ENCODE peak calls at places on chromosomes 11 and 22, in four cellular contexts. P is CD8-positive, alpha-beta memory T cell; H is sigmoid colon; X is CD8-positive, alpha-beta T cell. W is an unnamed sample.

GRCh38 chr22:41564563-41564962 is 3.8 kb downstream of the CSDC2 start:
- DNase-seq in P (no peak), H (no peak), X (no peak), W (no peak)

GRCh38 chr11:35814026-35814425 is 129.8 kb upstream of the LDLRAD3 start:
- DNase-seq in P (no peak), H (no peak), X (no peak), W (peak; percentile 37)

GRCh38 chr22:37068859-37069258 is 17.3 kb downstream of the KCTD17 start:
- DNase-seq in P (no peak), H (no peak), X (no peak), W (no peak)

GRCh38 chr22:21688706-21689381 is 23.0 kb downstream of the PPIL2 start:
- DNase-seq in P (no peak), H (no peak), X (no peak), W (no peak)

GRCh38 chr22:37184380-37184755 is 3.7 kb downstream of the C1QTNF6 start:
- DNase-seq in P (no peak), H (no peak), X (no peak), W (no peak)

GRCh38 chr11:76752321-76753175 is 30.6 kb upstream of the TSKU start:
- DNase-seq in P (no peak), H (peak; percentile 92), X (no peak), W (no peak)

GRCh38 chr11:58999291-58999680 is 60.0 kb downstream of the GLYATL1 start:
- DNase-seq in P (no peak), H (no peak), X (no peak), W (no peak)

GRCh38 chr11:68374531-68374930 is 62.1 kb downstream of the LRP5 start:
- DNase-seq in P (no peak), H (no peak), X (no peak), W (no peak)

GRCh38 chr22:25402501-25403283 is 161.8 kb upstream of the GRK3 start:
- DNase-seq in P (no peak), H (peak; percentile 70), X (no peak), W (no peak)

GRCh38 chr11:86175585-86175984 is 69.0 kb upstream of the EED start:
- DNase-seq in P (no peak), H (no peak), X (no peak), W (no peak)

GRCh38 chr11:86171627-86172026 is 72.9 kb upstream of the EED start:
- DNase-seq in P (no peak), H (no peak), X (no peak), W (no peak)

GRCh38 chr11:86176165-86176884 is 68.2 kb upstream of the EED start:
- DNase-seq in P (no peak), H (no peak), X (no peak), W (no peak)

GRCh38 chr11:86172894-86173293 is 71.7 kb upstream of the EED start:
- DNase-seq in P (no peak), H (no peak), X (no peak), W (no peak)

GRCh38 chr11:86174101-86175046 is 70.2 kb upstream of the EED start:
- DNase-seq in P (no peak), H (peak; percentile 74), X (no peak), W (peak; percentile 69)
- H3K27ac ChIP-seq in P (peak overlapping the region; percentile 51), H (peak overlapping the region; percentile 77), X (no peak overlapping the region), W (peak overlapping the region; percentile 92)

GRCh38 chr11:110095554-110095953 is 2.4 kb downstream of the ZC3H12C start:
- DNase-seq in P (no peak), H (no peak), X (no peak), W (no peak)

GRCh38 chr11:110092577-110093406 is at the start of gene ZC3H12C:
- DNase-seq in P (no peak), H (peak; percentile 95), X (no peak), W (peak; percentile 68)

GRCh38 chr11:110093407-110094297 is 460 bp downstream of the ZC3H12C start:
- DNase-seq in P (no peak), H (peak; percentile 81), X (no peak), W (no peak)

GRCh38 chr11:110096369-110096976 is 3.3 kb downstream of the ZC3H12C start:
- DNase-seq in P (no peak), H (no peak), X (no peak), W (no peak)

DNA sequence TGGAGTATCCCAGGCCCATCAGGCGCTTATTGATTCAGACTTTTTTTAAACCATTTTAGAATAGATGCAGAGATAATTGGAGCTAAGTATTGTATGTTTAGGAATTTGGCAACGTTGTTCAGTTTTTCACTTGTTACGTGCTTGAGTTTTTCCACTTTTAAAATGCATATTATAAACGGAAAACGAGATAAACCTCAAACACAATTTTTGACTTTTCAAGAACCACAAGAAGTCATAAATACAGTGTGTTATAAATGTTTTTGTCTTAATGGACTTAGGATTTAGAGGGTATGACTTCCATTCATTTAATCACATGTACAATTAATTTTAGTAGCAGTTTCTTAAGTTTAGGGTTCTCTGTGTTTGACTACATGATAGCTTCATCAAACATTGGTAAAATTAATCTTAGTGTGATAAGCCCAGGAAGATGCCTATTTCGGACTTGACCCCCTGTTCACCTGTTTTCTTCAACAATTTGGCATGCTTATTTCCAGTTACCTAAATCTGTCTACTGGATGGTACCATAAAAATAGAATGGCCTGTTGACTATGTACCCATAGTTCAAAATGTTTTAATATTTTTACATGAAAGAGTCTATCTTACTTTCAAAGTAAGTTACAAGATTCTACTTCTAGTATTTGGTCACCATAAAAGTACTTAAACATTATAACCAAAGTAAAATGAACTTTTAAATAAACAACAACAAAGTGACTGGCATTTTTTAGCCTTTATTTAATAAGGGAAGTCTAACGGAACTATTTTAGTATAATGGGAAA is 1.3 kb downstream of the ZC3H12C start:
- DNase-seq in P (no peak), H (no peak), X (no peak), W (no peak)
- H3K27ac ChIP-seq in P (no peak overlapping the region), H (peak overlapping the region; percentile 97), X (no peak overlapping the region), W (peak overlapping the region; percentile 76)

GRCh38 chr11:70132641-70133040 is 54.5 kb downstream of the ANO1 start:
- DNase-seq in P (no peak), H (no peak), X (no peak), W (no peak)

GRCh38 chr11:70133771-70134170 is 55.7 kb downstream of the ANO1 start:
- DNase-seq in P (no peak), H (no peak), X (no peak), W (no peak)

GRCh38 chr11:70137383-70137782 is 59.3 kb downstream of the ANO1 start:
- DNase-seq in P (no peak), H (no peak), X (no peak), W (no peak)

GRCh38 chr11:70134490-70134889 is 56.4 kb downstream of the ANO1 start:
- DNase-seq in P (no peak), H (no peak), X (no peak), W (no peak)

DNA sequence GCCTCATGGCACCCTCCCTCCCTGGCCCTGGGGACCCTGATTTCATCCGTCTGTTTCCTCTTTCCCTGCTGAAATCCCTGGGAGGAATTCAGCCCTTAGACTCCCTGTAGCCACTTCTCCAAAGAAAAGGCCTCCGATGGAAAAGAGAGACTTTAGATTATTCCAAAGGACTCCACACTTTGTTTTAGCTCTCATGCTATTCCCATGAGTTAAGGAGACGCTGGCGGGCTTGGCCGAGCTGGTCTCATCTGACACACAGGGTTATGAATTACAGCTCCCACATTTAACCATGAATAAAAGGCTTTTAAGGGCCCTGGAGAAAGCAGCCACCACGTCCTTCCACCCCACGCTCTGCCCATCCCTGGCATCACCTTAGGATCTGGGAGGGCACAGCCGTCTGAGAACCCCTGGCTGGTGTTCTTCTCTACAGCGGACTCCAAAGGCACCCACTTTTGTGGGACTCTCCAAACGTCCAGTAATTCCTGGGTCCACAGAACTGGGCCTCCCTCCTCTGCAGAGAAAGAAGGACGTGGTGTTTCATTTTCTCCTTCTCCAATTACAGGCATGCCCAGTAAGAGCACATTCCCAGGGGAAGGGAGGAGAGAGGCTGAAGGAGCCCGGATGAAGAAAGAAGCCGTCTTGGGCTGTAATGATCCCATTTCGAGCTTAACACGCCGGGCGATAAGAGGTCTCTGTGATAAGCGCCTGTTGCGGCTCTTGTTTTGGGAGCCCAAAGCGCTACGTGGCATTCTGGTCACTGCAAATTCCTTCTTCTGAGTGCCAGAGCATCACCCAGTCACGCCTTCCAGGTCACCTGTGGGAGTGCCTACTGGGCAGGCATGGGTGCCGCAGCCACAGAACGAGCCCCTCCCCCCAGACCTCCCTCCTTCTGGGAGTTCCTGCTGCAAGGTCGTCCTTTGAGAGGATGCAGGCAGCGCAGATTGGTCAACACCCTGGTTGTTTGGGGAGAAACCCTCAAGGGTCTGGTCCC is 57.3 kb downstream of the ANO1 start:
- DNase-seq in P (no peak), H (no peak), X (no peak), W (no peak)
- H3K27ac ChIP-seq in P (no peak overlapping the region), H (peak overlapping the region; percentile 0), X (no peak overlapping the region), W (no peak overlapping the region)

GRCh38 chr11:34549271-34549670 is 35.7 kb upstream of the ELF5 start:
- DNase-seq in P (no peak), H (no peak), X (no peak), W (no peak)
- H3K27ac ChIP-seq in P (no peak overlapping the region), H (no peak overlapping the region), X (no peak overlapping the region), W (no peak overlapping the region)

GRCh38 chr11:66676279-66676919 is 1.3 kb downstream of the RBM4B start:
- DNase-seq in P (no peak), H (no peak), X (no peak), W (no peak)
- H3K27ac ChIP-seq in P (no peak overlapping the region), H (peak overlapping the region; percentile 96), X (no peak overlapping the region), W (no peak overlapping the region)

GRCh38 chr11:117023178-117023577 is 75.0 kb downstream of the SIK3 start:
- DNase-seq in P (no peak), H (no peak), X (no peak), W (no peak)
- H3K27ac ChIP-seq in P (no peak overlapping the region), H (no peak overlapping the region), X (no peak overlapping the region), W (no peak overlapping the region)

DNA sequence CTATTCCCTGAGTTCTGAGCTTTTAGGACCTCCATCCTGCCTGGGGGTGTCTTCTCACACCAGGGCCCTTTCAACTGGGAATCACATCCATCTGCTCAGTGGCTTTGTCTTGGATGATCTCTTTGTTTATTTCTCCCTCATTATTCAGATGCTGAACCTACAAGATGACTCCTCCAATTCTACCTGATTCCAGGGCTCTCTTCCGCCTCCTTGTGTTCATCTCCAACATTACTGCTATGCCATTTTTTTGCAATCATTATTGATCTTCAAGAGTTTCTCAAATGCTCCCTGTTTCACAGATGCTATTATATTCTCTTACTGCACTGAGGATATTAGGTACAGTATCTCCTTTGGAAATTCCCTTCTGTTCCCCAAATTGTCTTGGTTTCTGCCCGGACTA is 307.7 kb downstream of the SHANK2 start:
- DNase-seq in P (no peak), H (no peak), X (no peak), W (no peak)
- H3K27ac ChIP-seq in P (no peak overlapping the region), H (no peak overlapping the region), X (no peak overlapping the region), W (no peak overlapping the region)

DNA sequence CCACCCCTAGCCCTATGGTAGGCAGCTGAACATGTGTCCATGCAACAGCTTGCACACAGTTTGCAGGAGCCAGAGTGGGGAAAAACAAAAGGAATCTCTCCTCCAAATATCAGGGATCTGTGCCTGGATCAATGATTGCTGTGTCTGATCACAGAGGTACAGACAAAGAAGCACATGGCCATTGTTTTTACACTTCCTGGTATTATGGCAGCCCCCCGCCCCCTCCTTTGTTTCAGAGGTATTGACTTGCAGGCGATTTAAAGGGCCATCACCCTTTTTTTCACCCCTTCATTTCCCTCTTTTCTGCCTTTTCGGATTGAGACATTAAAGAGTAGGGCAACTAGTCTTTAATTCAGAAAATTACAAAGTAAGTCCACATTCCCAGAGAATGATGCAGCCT is 453.0 kb upstream of the LUZP2 start:
- DNase-seq in P (no peak), H (no peak), X (no peak), W (no peak)
- H3K27ac ChIP-seq in P (no peak overlapping the region), H (no peak overlapping the region), X (no peak overlapping the region), W (no peak overlapping the region)

W was measured in epithelial cell of prostate.